ENCODE peak calls at places on chromosomes 12 and 14, in nine cellular contexts. F, E, Q, X, Z, C, M, O and S are unnamed samples.

GRCh38 chr14:79279645-79280399 is 931.5 kb downstream of the DIO2 start:
- DNase-seq in F (no peak), E (no peak), Q (no peak), X (no peak), Z (no peak), C (no peak), M (peak; percentile 3), O (no peak), S (no peak)

GRCh38 chr12:51051787-51052186 is 3.7 kb downstream of the LETMD1 start:
- DNase-seq in F (no peak), E (no peak), Q (no peak), X (no peak), Z (no peak), C (no peak), M (no peak), O (no peak), S (no peak)

GRCh38 chr12:89421093-89421835 is 69.0 kb upstream of the DUSP6 start:
- DNase-seq in F (no peak), E (no peak), Q (no peak), X (no peak), Z (no peak), C (no peak), M (no peak), O (no peak), S (no peak)

GRCh38 chr14:58415636-58416559 is 11.4 kb downstream of the TIMM9 start:
- DNase-seq in F (no peak), E (no peak), Q (no peak), X (no peak), Z (no peak), C (no peak), M (no peak), O (no peak), S (no peak)

GRCh38 chr14:61761557-61761956 is 663 bp upstream of the SNAPC1 start:
- DNase-seq in F (no peak), E (no peak), Q (no peak), X (peak; percentile 22), Z (no peak), C (no peak), M (no peak), O (no peak), S (no peak)

GRCh38 chr12:43233861-43234260 is 318.1 kb downstream of the ADAMTS20 start:
- DNase-seq in F (no peak), E (no peak), Q (no peak), X (no peak), Z (no peak), C (no peak), M (no peak), O (no peak), S (no peak)

GRCh38 chr12:84924956-84925355 is 12.4 kb upstream of the SLC6A15 start:
- DNase-seq in F (no peak), E (no peak), Q (no peak), X (no peak), Z (no peak), C (no peak), M (no peak), O (no peak), S (no peak)

GRCh38 chr14:99271951-99272668 is at the start of gene BCL11B:
- DNase-seq in F (peak; percentile 81), E (peak; percentile 33), Q (peak; percentile 94), X (peak; percentile 98), Z (no peak), C (peak; percentile 79), M (peak; percentile 67), O (peak; percentile 79), S (peak; percentile 19)

GRCh38 chr14:38578278-38578681 is 322.4 kb upstream of the CLEC14A start:
- DNase-seq in F (no peak), E (no peak), Q (no peak), X (no peak), Z (no peak), C (no peak), M (no peak), O (no peak), S (no peak)

GRCh38 chr12:51884676-51885229 is 3.1 kb upstream of the ANKRD33 start:
- DNase-seq in F (no peak), E (no peak), Q (peak; percentile 82), X (no peak), Z (no peak), C (peak; percentile 32), M (no peak), O (no peak), S (no peak)

GRCh38 chr12:74897425-74898211 is 312.0 kb downstream of the KCNC2 start:
- DNase-seq in F (no peak), E (no peak), Q (no peak), X (peak; percentile 12), Z (no peak), C (peak; percentile 26), M (no peak), O (no peak), S (no peak)

GRCh38 chr12:74900232-74900631 is 309.4 kb downstream of the KCNC2 start:
- DNase-seq in F (no peak), E (no peak), Q (no peak), X (no peak), Z (no peak), C (no peak), M (no peak), O (no peak), S (no peak)

GRCh38 chr12:74906224-74906623 is 303.4 kb downstream of the KCNC2 start:
- DNase-seq in F (no peak), E (no peak), Q (no peak), X (no peak), Z (no peak), C (no peak), M (no peak), O (no peak), S (no peak)

GRCh38 chr12:74899031-74899829 is 310.4 kb downstream of the KCNC2 start:
- DNase-seq in F (no peak), E (no peak), Q (no peak), X (peak; percentile 8), Z (no peak), C (no peak), M (no peak), O (no peak), S (no peak)

DNA sequence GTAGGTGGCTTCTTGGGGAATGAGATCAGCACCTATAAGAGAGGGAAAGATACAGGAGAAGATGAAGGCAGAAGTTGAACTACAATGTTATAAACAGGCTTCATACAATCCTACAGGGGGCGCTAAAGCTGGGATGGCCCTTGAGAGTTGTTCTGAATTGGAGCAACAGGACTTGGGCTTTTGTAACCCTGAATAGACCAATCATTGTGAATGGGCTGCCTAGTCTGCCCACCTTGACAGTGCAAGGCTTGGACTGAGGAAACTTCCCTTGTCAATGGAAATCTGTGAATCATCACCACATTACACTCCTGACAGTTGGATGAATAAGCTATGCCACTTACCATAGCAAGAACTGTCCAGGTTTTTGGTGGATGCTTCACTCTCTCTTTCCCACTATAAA is 306.1 kb downstream of the KCNC2 start:
- DNase-seq in F (no peak), E (no peak), Q (no peak), X (peak; percentile 10), Z (no peak), C (no peak), M (no peak), O (no peak), S (no peak)
- TF ChIP-seq CTCF in F (peak; percentile 23), E (no peak), Q (no peak), X (peak; percentile 34), Z (no peak), C (no peak), M (peak; percentile 41), O (no peak), S (no peak)

GRCh38 chr12:132689227-132689626 is 1.8 kb downstream of the PXMP2 start:
- DNase-seq in F (no peak), E (no peak), Q (peak; percentile 82), X (no peak), Z (no peak), C (no peak), M (no peak), O (no peak), S (no peak)

GRCh38 chr12:132685400-132685799 is 1.7 kb downstream of the POLE start:
- DNase-seq in F (no peak), E (no peak), Q (no peak), X (no peak), Z (no peak), C (no peak), M (no peak), O (no peak), S (no peak)

GRCh38 chr12:132686831-132687210 is 321 bp downstream of the POLE start:
- DNase-seq in F (no peak), E (no peak), Q (no peak), X (peak; percentile 37), Z (no peak), C (peak; percentile 44), M (no peak), O (no peak), S (no peak)

GRCh38 chr12:132690112-132690511 is 2.7 kb downstream of the PXMP2 start:
- DNase-seq in F (no peak), E (no peak), Q (no peak), X (no peak), Z (no peak), C (no peak), M (no peak), O (no peak), S (no peak)

GRCh38 chr12:132687211-132688164 is at the start of the genes POLE and PXMP2:
- DNase-seq in F (peak; percentile 87), E (peak; percentile 84), Q (peak; percentile 98), X (peak; percentile 98), Z (peak; percentile 91), C (peak; percentile 96), M (peak; percentile 93), O (peak; percentile 94), S (peak; percentile 83)
- TF ChIP-seq CTCF in F (no peak), E (no peak), Q (no peak), X (no peak), Z (peak; percentile 18), C (no peak), M (no peak), O (no peak), S (no peak)

DNA sequence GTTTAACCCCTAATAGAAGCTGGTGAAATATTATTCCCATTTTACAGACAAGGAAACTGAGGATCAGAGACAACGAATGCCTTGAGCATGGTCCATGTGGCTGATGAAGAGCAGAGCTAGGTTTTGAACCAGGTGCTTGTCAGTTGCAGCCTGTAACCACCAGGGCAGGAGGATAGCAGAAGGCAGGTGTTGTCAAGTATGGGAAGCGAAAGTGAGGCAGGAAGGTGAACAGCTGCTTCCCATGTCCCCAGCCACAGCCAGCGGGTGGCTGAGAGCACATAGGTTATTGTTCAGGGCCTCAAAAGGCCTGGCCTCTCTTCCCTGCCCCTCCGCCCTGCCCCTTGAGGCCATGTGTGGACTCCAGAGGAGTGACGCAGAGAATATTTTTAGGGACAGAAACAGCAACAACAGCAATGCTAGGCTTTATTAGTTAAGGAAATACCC is 39.6 kb downstream of the IQSEC3 start:
- DNase-seq in F (no peak), E (no peak), Q (peak; percentile 71), X (no peak), Z (no peak), C (no peak), M (no peak), O (no peak), S (no peak)
- TF ChIP-seq CTCF in F (no peak), E (no peak), Q (peak; percentile 16), X (no peak), Z (no peak), C (no peak), M (peak; percentile 41), O (no peak), S (no peak)

DNA sequence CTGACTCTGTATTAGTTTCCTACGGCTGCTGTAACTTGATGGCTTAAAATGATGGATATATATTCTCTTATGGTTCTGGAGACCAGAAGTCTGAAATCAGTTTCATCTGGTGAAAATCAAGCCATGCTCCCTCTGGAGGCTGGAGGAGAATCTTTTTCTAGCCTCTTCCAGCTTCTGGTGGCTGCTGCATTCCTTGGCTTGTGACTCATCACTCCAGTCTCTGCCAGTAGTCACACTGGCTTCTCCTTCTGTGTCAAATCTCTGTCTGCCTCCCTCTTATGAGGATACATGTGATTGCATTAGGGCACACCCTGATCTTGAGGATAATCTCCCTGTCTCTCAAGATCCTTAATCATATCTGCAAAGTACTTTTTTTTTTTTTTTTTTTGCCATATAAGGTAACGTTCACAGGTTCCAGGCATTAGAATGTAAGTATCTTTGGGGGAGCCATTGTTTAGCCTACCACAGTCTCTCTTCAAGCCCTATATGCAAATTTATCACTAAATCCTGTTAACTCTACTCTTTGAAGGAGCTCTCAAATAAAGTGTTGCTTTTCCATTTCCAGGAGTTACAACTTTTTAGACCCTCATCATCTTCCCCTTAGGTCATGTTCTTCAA is 17.8 kb downstream of the DNAL1 start:
- DNase-seq in F (peak; percentile 86), E (no peak), Q (no peak), X (no peak), Z (peak; percentile 45), C (peak; percentile 71), M (no peak), O (no peak), S (peak; percentile 67)
- TF ChIP-seq CTCF in F (peak; percentile 72), E (no peak), Q (no peak), X (no peak), Z (peak; percentile 26), C (peak; percentile 71), M (peak; percentile 58), O (no peak), S (peak; percentile 69)